ENCODE peak calls at places on chromosomes 5 and 9, in four cellular contexts. One of them, this sample, is unnamed.

GRCh38 chr9:110575169-110575568 is 4.4 kb downstream of the SVEP1 start:
- DNase-seq in prostate gland: peak; percentile 22
- DNase-seq in activated T-cell treated with anti-CD3 and anti-CD28 coated beads for 1 hour: no peak
- DNase-seq in NCI-H1417: no peak
- DNase-seq in this sample: no peak

GRCh38 chr5:131899686-131900085 is 45.8 kb downstream of the MEIKIN start:
- DNase-seq in prostate gland: no peak
- DNase-seq in activated T-cell treated with anti-CD3 and anti-CD28 coated beads for 1 hour: no peak
- DNase-seq in NCI-H1417: no peak
- DNase-seq in this sample: no peak

GRCh38 chr5:126383246-126383645 is 40.0 kb upstream of the GRAMD2B start:
- DNase-seq in prostate gland: no peak
- DNase-seq in activated T-cell treated with anti-CD3 and anti-CD28 coated beads for 1 hour: no peak
- DNase-seq in NCI-H1417: no peak
- DNase-seq in this sample: no peak

GRCh38 chr5:175878544-175879438 is 7.4 kb downstream of the CPLX2 start:
- DNase-seq in prostate gland: no peak
- DNase-seq in activated T-cell treated with anti-CD3 and anti-CD28 coated beads for 1 hour: no peak
- DNase-seq in NCI-H1417: no peak
- DNase-seq in this sample: no peak

GRCh38 chr9:132756214-132756799 is 86.0 kb downstream of the GTF3C4 start:
- DNase-seq in prostate gland: no peak
- DNase-seq in activated T-cell treated with anti-CD3 and anti-CD28 coated beads for 1 hour: no peak
- DNase-seq in NCI-H1417: no peak
- DNase-seq in this sample: no peak

GRCh38 chr5:167792538-167792937 is 498.9 kb upstream of the WWC1 start:
- DNase-seq in prostate gland: no peak
- DNase-seq in activated T-cell treated with anti-CD3 and anti-CD28 coated beads for 1 hour: no peak
- DNase-seq in NCI-H1417: no peak
- DNase-seq in this sample: no peak

GRCh38 chr9:126440938-126441337 is 114.3 kb downstream of the MVB12B start:
- DNase-seq in prostate gland: no peak
- DNase-seq in activated T-cell treated with anti-CD3 and anti-CD28 coated beads for 1 hour: no peak
- DNase-seq in NCI-H1417: peak; percentile 43
- DNase-seq in this sample: peak; percentile 59

GRCh38 chr5:61575103-61575502 is 243.0 kb downstream of the ZSWIM6 start:
- DNase-seq in prostate gland: no peak
- DNase-seq in activated T-cell treated with anti-CD3 and anti-CD28 coated beads for 1 hour: no peak
- DNase-seq in NCI-H1417: no peak
- DNase-seq in this sample: peak; percentile 66

GRCh38 chr5:131289738-131290137 is 25.9 kb downstream of the CDC42SE2 start:
- DNase-seq in prostate gland: no peak
- DNase-seq in activated T-cell treated with anti-CD3 and anti-CD28 coated beads for 1 hour: no peak
- DNase-seq in NCI-H1417: no peak
- DNase-seq in this sample: no peak

GRCh38 chr5:54537720-54538119 is 20.2 kb downstream of the SNX18 start:
- DNase-seq in prostate gland: no peak
- DNase-seq in activated T-cell treated with anti-CD3 and anti-CD28 coated beads for 1 hour: no peak
- DNase-seq in NCI-H1417: peak; percentile 39
- DNase-seq in this sample: no peak

GRCh38 chr9:127589955-127590370 is 22.1 kb upstream of the STXBP1 start:
- DNase-seq in prostate gland: peak; percentile 70
- DNase-seq in activated T-cell treated with anti-CD3 and anti-CD28 coated beads for 1 hour: no peak
- DNase-seq in NCI-H1417: peak; percentile 90
- DNase-seq in this sample: peak; percentile 60

GRCh38 chr9:6864102-6864501 is 106.3 kb downstream of the KDM4C start:
- DNase-seq in prostate gland: no peak
- DNase-seq in activated T-cell treated with anti-CD3 and anti-CD28 coated beads for 1 hour: no peak
- DNase-seq in NCI-H1417: no peak
- DNase-seq in this sample: no peak

GRCh38 chr5:140966293-140967225 is at the start of gene PCDHAC2:
- DNase-seq in prostate gland: no peak
- DNase-seq in activated T-cell treated with anti-CD3 and anti-CD28 coated beads for 1 hour: no peak
- DNase-seq in NCI-H1417: peak; percentile 80
- DNase-seq in this sample: no peak

GRCh38 chr9:136312436-136312835 is 8.5 kb upstream of the CCDC187 start:
- DNase-seq in prostate gland: no peak
- DNase-seq in activated T-cell treated with anti-CD3 and anti-CD28 coated beads for 1 hour: peak; percentile 21
- DNase-seq in NCI-H1417: peak; percentile 73
- DNase-seq in this sample: no peak

GRCh38 chr9:68913054-68913453 is 100.9 kb downstream of the PRKACG start:
- DNase-seq in prostate gland: peak; percentile 67
- DNase-seq in activated T-cell treated with anti-CD3 and anti-CD28 coated beads for 1 hour: no peak
- DNase-seq in NCI-H1417: no peak
- DNase-seq in this sample: no peak

GRCh38 chr9:18861599-18862546 is 171.1 kb downstream of the SAXO1 start:
- DNase-seq in prostate gland: no peak
- DNase-seq in activated T-cell treated with anti-CD3 and anti-CD28 coated beads for 1 hour: no peak
- DNase-seq in NCI-H1417: no peak
- DNase-seq in this sample: no peak

GRCh38 chr5:109981979-109982378 is 292.3 kb downstream of the MAN2A1 start:
- DNase-seq in prostate gland: no peak
- DNase-seq in activated T-cell treated with anti-CD3 and anti-CD28 coated beads for 1 hour: no peak
- DNase-seq in NCI-H1417: no peak
- DNase-seq in this sample: no peak

GRCh38 chr5:2546983-2547382 is 204.5 kb downstream of the IRX2 start:
- DNase-seq in prostate gland: no peak
- DNase-seq in activated T-cell treated with anti-CD3 and anti-CD28 coated beads for 1 hour: no peak
- DNase-seq in NCI-H1417: no peak
- DNase-seq in this sample: no peak

GRCh38 chr9:3047912-3048311 is 204.0 kb upstream of the PUM3 start:
- DNase-seq in prostate gland: no peak
- DNase-seq in activated T-cell treated with anti-CD3 and anti-CD28 coated beads for 1 hour: no peak
- DNase-seq in NCI-H1417: no peak
- DNase-seq in this sample: no peak

GRCh38 chr9:19460258-19460657 is 51.4 kb downstream of the ACER2 start:
- DNase-seq in prostate gland: no peak
- DNase-seq in activated T-cell treated with anti-CD3 and anti-CD28 coated beads for 1 hour: no peak
- DNase-seq in NCI-H1417: no peak
- DNase-seq in this sample: no peak

GRCh38 chr9:98607787-98608186 is 100.9 kb downstream of the GABBR2 start:
- DNase-seq in prostate gland: no peak
- DNase-seq in activated T-cell treated with anti-CD3 and anti-CD28 coated beads for 1 hour: no peak
- DNase-seq in NCI-H1417: no peak
- DNase-seq in this sample: peak; percentile 14

GRCh38 chr9:105007143-105007542 is 79.2 kb upstream of the ABCA1 start:
- DNase-seq in prostate gland: no peak
- DNase-seq in activated T-cell treated with anti-CD3 and anti-CD28 coated beads for 1 hour: no peak
- DNase-seq in NCI-H1417: no peak
- DNase-seq in this sample: peak; percentile 69

GRCh38 chr5:31962928-31963327 is 211.2 kb downstream of the GOLPH3 start:
- DNase-seq in prostate gland: no peak
- DNase-seq in activated T-cell treated with anti-CD3 and anti-CD28 coated beads for 1 hour: no peak
- DNase-seq in NCI-H1417: no peak
- DNase-seq in this sample: no peak

GRCh38 chr5:32499261-32499660 is 54.7 kb upstream of the ZFR start:
- DNase-seq in prostate gland: no peak
- DNase-seq in activated T-cell treated with anti-CD3 and anti-CD28 coated beads for 1 hour: no peak
- DNase-seq in NCI-H1417: no peak
- DNase-seq in this sample: no peak

GRCh38 chr9:121650220-121651013 is 1.0 kb upstream of the DAB2IP start:
- DNase-seq in prostate gland: no peak
- DNase-seq in activated T-cell treated with anti-CD3 and anti-CD28 coated beads for 1 hour: no peak
- DNase-seq in NCI-H1417: peak; percentile 97
- DNase-seq in this sample: no peak

GRCh38 chr5:113325054-113325453 is 109.7 kb downstream of the TSSK1B start:
- DNase-seq in prostate gland: no peak
- DNase-seq in activated T-cell treated with anti-CD3 and anti-CD28 coated beads for 1 hour: no peak
- DNase-seq in NCI-H1417: no peak
- DNase-seq in this sample: no peak

GRCh38 chr5:127236254-127236653 is 54.3 kb upstream of the MEGF10 start:
- DNase-seq in prostate gland: peak; percentile 25
- DNase-seq in activated T-cell treated with anti-CD3 and anti-CD28 coated beads for 1 hour: no peak
- DNase-seq in NCI-H1417: no peak
- DNase-seq in this sample: no peak

This sample was measured in GM04504.